ENCODE peak calls at places on chromosomes 2 and 18, in five cellular contexts. E is brain microvascular endothelial cell, U is lower lobe of right lung, H is cardiac muscle cell, F is gastrocnemius medialis. D is an unnamed sample.
A peak's percentile ranks its signal among the peaks of the same experiment; 100 is the strongest.

GRCh38 chr2:16727256-16727655 is 61.6 kb upstream of the CYRIA start:
- DNase-seq in E (peak; percentile 4), U (no peak), F (no peak), H (no peak), D (no peak)

GRCh38 chr2:30636311-30636710 is 170.9 kb downstream of the CAPN13 start:
- DNase-seq in U (no peak), F (no peak), H (no peak), E (no peak), D (no peak)

GRCh38 chr18:59918320-59918755 is 18.5 kb downstream of the PMAIP1 start:
- DNase-seq in E (no peak), U (peak; percentile 71), H (peak; percentile 36), F (peak; percentile 77), D (peak; percentile 45)

GRCh38 chr2:153354406-153354805 is 124.2 kb downstream of the RPRM start:
- DNase-seq in F (no peak), E (no peak), H (no peak), U (no peak), D (no peak)

GRCh38 chr18:76412010-76412817 is 82.8 kb downstream of the ZNF516 start:
- DNase-seq in U (no peak), E (peak; percentile 12), H (no peak), F (no peak), D (no peak)

GRCh38 chr2:212726403-212726802 is 187.8 kb upstream of the ERBB4 start:
- DNase-seq in U (no peak), E (no peak), F (no peak), H (no peak), D (no peak)

GRCh38 chr2:8538951-8539621 is 142.8 kb upstream of the ID2 start:
- DNase-seq in H (no peak), U (no peak), E (no peak), F (no peak), D (no peak)

GRCh38 chr2:20565101-20565622 is 85.7 kb downstream of the HS1BP3 start:
- DNase-seq in U (no peak), E (no peak), F (no peak), H (no peak), D (no peak)

GRCh38 chr18:68847219-68847860 is 49.5 kb downstream of the CCDC102B start:
- DNase-seq in F (no peak), H (peak; percentile 13), U (no peak), E (no peak), D (no peak)

GRCh38 chr2:33457588-33458247 is 18.7 kb upstream of the RASGRP3 start:
- DNase-seq in H (peak; percentile 79), U (no peak), E (peak; percentile 9), F (peak; percentile 82), D (no peak)

GRCh38 chr2:236940497-236940896 is 145.2 kb upstream of the COPS8 start:
- DNase-seq in H (no peak), F (no peak), E (no peak), U (no peak), D (no peak)

DNA sequence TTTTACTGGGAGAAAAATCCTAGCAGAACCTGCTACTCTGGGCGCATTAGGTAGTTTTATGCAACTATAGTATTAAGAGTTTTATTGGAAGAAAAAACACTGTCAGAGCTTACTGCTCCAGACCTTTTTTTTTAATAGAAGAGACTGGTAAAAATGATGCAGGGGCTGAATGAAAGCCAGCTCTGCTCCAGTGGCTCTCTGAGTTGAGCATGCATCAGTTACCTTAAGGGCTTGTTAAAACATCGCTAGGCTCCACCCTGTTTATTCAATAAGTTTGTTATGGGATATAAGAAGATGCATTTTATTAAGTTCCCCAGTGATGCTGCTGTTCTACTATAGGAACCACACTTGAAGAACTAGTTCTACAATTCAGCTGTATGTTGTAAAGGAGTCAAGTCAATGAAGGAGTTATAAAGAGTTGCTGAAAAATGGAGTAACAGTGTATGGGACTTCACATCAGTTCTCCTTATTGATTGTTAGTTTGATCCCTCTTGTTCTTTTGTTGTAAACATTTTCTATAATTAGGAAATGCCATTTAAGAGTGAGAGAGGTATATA is 13.2 kb downstream of the SNRPG start:
- DNase-seq in H (no peak), U (no peak), F (no peak), E (no peak), D (no peak)
- TF ChIP-seq CTCF in H (no peak), U (no peak), F (no peak), E (no peak), D (no peak)

GRCh38 chr2:186617186-186617585 is 27.3 kb downstream of the ITGAV start:
- DNase-seq in H (no peak), F (no peak), U (no peak), E (no peak), D (no peak)
- H3K4me3 ChIP-seq in H (no peak overlapping the region), F (no peak overlapping the region), U (no peak overlapping the region), E (no peak overlapping the region), D (no peak overlapping the region)

DNA sequence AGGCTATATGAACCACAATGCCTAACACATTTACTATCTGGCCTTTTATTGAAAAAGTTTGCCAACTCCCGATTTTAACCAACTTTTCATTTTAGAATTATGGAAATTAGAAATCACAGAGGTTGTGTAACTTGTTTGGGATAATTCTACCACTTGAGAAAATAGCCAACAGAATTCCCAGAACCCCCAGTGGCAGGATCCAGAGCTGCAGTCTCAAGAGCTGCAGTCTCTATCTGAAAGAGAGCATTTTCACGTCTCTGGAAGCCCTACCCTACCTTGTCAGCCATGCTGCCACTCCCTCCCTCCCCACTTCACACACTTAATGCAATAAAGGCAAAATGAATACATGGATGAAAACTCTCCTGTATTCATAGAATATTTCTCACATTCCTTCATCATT is 23.4 kb upstream of the TSPYL6 start:
- DNase-seq in E (no peak), U (no peak), H (peak; percentile 2), F (no peak), D (no peak)
- TF ChIP-seq CTCF in E (peak; percentile 70), U (no peak), H (peak; percentile 21), F (no peak), D (no peak)

DNA sequence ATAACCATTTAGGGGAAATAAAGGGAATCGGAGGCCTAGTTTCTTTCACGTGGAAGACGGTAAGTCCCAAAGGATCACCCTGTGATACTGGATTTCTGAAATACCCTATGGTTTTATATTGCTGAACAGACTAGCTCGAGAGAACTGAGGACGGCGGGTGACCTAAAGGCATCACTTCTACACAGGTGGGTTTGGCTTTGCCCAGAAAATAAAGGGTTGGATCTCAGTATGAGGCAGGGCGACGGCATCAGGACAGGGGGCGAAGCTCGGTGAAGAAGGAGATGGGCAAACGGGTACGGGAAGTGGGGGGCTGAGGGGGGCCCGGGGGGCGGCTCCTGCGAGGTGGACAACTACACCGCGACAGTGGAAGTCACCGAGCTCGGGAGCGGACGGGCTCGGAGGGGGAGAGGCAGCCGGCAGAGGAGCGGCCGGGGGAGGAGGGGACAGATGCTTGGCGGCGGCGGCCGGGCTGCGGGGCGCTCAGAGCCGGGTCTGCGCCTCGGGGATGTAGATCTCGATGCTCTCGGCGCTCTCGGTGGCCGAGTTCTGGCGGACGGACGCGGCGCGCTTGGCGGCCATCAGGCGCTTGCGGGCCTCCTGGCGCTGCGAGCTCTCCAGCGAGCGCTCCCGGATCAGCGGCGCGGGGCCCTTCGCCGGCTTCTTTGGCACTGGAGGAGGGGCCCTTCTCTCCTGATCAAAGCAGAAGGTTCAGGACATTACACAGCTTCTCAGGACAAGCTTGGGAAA is 48.9 kb downstream of the TGIF1 start:
- DNase-seq in F (no peak), E (peak; percentile 18), H (peak; percentile 77), U (peak; percentile 48), D (peak; percentile 34)
- H3K4me3 ChIP-seq in F (peak overlapping the region; percentile 44), E (peak overlapping the region; percentile 55), H (peak overlapping the region; percentile 33), U (peak overlapping the region; percentile 54), D (no peak overlapping the region)

DNA sequence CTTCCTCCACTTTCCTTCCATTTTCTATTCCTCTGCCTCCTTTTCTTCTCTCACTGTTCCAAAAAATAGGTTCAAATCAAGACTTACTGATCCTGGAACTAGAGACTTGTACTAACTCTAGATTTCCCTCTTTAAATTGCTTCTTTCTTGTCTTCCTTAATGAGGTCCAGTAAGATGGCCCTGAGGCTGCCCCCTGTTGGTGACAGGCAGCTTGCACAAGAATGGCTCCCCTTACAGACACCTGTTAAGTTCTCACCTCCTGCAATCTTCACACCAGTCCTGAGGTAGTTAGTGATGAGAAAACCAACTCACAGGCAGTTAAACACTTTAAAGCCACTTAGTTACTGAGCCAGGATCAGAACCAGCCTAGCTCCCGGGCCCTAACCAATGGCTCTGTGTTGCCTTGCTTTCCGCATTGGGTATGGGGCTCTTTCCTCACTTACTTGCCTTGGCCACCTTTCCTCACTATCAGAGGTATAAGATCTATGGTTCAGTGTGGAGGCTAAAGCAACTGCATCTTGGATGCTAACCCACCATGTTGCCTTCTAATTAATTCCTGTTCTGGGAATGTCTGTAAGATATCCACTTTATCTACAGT is 130.6 kb downstream of the AKAIN1 start:
- DNase-seq in E (no peak), H (no peak), F (no peak), U (no peak), D (peak; percentile 20)
- TF ChIP-seq CTCF in E (no peak), H (no peak), F (no peak), U (peak; percentile 35), D (peak; percentile 12)

DNA sequence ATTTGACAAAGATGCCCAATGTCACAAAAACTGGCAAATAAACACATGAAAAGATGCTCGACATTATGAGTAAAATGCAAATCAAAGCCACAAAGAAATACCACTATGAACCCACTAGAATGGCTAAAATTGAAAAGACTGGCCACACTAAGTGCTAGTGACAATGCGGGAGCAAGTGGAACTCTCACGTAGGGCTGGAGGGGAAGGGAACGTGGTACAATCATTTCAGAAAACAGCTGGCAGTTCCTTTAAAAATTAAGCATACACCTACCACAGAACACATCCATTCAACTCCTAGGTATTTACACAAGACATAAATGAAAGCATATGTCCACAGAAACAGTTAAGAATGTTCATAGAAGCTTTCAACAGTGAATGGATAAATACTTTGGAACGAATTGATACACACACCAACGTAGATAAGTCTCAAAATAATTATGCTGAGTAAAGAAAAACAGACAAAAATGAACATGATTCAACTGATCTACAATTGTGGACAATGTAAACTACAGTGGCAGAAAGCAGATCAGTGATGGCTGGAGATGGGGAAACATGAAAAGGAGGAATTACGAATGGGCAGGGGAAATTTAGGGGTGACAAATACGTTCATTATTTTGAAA is 71.7 kb downstream of the MYOM1 start:
- DNase-seq in H (no peak), E (no peak), U (no peak), F (no peak), D (no peak)
- H3K4me3 ChIP-seq in H (no peak overlapping the region), E (no peak overlapping the region), U (no peak overlapping the region), F (no peak overlapping the region), D (no peak overlapping the region)

DNA sequence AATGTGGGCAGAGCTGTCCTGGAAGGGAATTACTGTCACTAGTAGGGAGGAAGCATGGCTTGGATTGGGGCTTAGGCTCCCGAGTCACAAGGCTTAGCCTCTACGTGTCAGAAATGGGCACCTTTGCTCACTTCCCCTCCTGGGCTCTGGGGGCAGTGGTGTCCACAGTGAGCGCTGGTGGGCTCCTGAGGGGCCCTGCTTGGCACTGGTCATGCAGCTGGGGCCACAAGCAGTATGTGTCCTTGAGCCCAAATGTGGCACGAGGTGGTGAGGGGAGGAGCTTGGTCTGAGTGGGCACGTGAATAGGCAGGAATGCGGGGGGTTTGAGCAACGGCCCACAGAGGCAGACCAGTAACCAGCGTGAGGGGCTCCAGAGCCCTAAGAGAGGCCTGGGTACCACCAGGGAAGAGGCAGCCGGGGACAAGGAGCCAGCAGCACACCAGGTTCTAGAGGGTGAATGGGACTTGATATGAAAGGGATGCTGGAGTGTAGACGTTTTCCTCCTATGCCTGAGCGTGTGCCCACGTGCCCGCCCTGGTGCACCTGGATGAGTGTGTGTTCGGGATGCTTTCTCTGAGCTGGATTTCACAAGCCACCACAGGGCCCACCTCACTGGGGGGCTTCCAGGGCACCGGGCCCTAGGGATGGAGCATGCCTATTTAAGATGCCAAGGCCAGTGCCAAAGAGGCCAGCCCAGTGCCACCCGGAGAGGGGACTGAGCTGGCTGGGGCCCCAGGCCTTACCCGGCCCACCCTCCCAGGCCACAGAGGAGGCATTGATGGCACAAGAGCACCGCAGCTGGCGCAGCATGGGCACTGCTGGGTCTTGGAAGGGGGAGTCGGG is 22.8 kb upstream of the PTMA start:
- DNase-seq in F (no peak), H (no peak), E (no peak), U (no peak), D (no peak)
- TF ChIP-seq CTCF in F (no peak), H (peak; percentile 21), E (peak; percentile 50), U (no peak), D (no peak)

D was measured in mucosa of descending colon.